ENCODE peak calls at places on chromosomes 16 and 17, in ten cellular contexts. B is upper lobe of right lung; X is ovary; O is heart left ventricle; U is cardiac muscle cell; L is IMR-90; P is endothelial cell of umbilical vein; M is effector memory CD4-positive, alpha-beta T cell; N is uterus; F is CD8-positive, alpha-beta T cell. E is an unnamed sample. For H3K4me1, the result is how much of the 10 kb centered on the place peaks cover.

GRCh38 chr17:79776378-79777165 is 1.4 kb upstream of the CBX2 start:
- DNase-seq in F (no peak), N (no peak), X (no peak), O (no peak), M (no peak), U (no peak), L (no peak), P (peak), B (no peak), E (no peak)

GRCh38 chr17:76797441-76797840 is 59.5 kb downstream of the MFSD11 start:
- DNase-seq in F (no peak), X (no peak), U (no peak), L (no peak), M (no peak), O (no peak), N (no peak), B (no peak), P (no peak), E (no peak)

GRCh38 chr17:59149051-59149450 is 5.9 kb downstream of the SKA2 start:
- DNase-seq in L (peak), B (no peak), O (no peak), F (no peak), P (peak), U (no peak), N (no peak), M (no peak), X (no peak), E (no peak)

GRCh38 chr17:30812218-30813177 is 12.0 kb downstream of the CRLF3 start:
- DNase-seq in F (peak), O (no peak), N (no peak), U (no peak), P (no peak), X (no peak), M (no peak), B (no peak), L (peak), E (no peak)

GRCh38 chr16:14102925-14103720 is 32.0 kb downstream of the MRTFB start:
- DNase-seq in M (no peak), F (no peak), U (no peak), B (no peak), L (no peak), O (no peak), X (no peak), P (peak), N (no peak), E (no peak)

GRCh38 chr16:2586241-2586640 is 48.4 kb downstream of the PDPK1 start:
- DNase-seq in B (peak), L (no peak), X (no peak), N (no peak), O (no peak), F (no peak), U (no peak), M (no peak), P (no peak), E (no peak)

GRCh38 chr16:28192811-28193529 is 18.8 kb downstream of the XPO6 start:
- DNase-seq in M (peak), P (no peak), L (no peak), O (no peak), F (peak), U (no peak), N (no peak), B (peak), X (no peak), E (peak)

GRCh38 chr16:49315602-49316001 is 34.0 kb upstream of the CBLN1 start:
- DNase-seq in X (no peak), M (no peak), B (no peak), U (no peak), O (no peak), F (no peak), N (no peak), P (no peak), L (no peak), E (no peak)

GRCh38 chr16:24950275-24950674 is 64.9 kb downstream of the ARHGAP17 start:
- DNase-seq in X (no peak), P (no peak), B (no peak), N (no peak), O (no peak), F (peak), M (no peak), U (no peak), L (peak), E (no peak)

GRCh38 chr17:17401271-17401781 is 75.5 kb upstream of the MED9 start:
- DNase-seq in U (no peak), M (no peak), O (no peak), P (no peak), X (no peak), B (no peak), L (no peak), N (no peak), F (no peak), E (peak)

GRCh38 chr16:66919569-66920472 is 1.1 kb upstream of the CDH16 start:
- DNase-seq in F (no peak), X (no peak), O (no peak), M (no peak), B (no peak), P (no peak), N (no peak), U (peak), L (no peak), E (no peak)

GRCh38 chr16:56783332-56783731 is 53.4 kb downstream of the NUP93 start:
- DNase-seq in F (no peak), X (no peak), B (no peak), N (no peak), O (no peak), L (no peak), M (no peak), P (no peak), U (no peak), E (no peak)

GRCh38 chr17:7084058-7084457 is 4.0 kb upstream of the CLEC10A start:
- DNase-seq in F (no peak), U (no peak), L (no peak), X (no peak), B (no peak), M (no peak), O (no peak), P (peak), N (no peak), E (no peak)

GRCh38 chr17:81682565-81683207 is 911 bp downstream of the ARL16 start:
- DNase-seq in M (no peak), L (peak), U (no peak), N (no peak), P (no peak), O (no peak), B (no peak), X (no peak), F (no peak), E (no peak)

GRCh38 chr16:57316390-57317017 is 32.0 kb upstream of the PLLP start:
- DNase-seq in O (peak), F (no peak), B (no peak), U (no peak), P (peak), N (peak), X (no peak), L (peak), M (no peak), E (no peak)

GRCh38 chr16:81094771-81095251 is 1.4 kb downstream of the GCSH start:
- DNase-seq in B (no peak), M (no peak), P (no peak), L (peak), F (no peak), U (no peak), N (no peak), O (no peak), X (no peak), E (no peak)

GRCh38 chr17:320809-321385 is 31.7 kb downstream of the RPH3AL start:
- DNase-seq in F (no peak), X (no peak), P (no peak), O (no peak), B (peak), M (no peak), L (no peak), N (no peak), U (peak), E (no peak)

GRCh38 chr17:16085066-16085699 is 85.6 kb downstream of the TTC19 start:
- DNase-seq in N (no peak), U (no peak), M (no peak), X (no peak), L (peak), O (no peak), F (no peak), P (peak), B (no peak), E (no peak)

GRCh38 chr16:53404959-53405358 is 29.3 kb upstream of the RBL2 start:
- DNase-seq in N (no peak), O (no peak), L (no peak), X (no peak), M (no peak), P (no peak), B (no peak), F (no peak), U (no peak), E (no peak)

GRCh38 chr16:89410794-89411309 is 79.5 kb downstream of the ANKRD11 start:
- DNase-seq in B (peak), P (peak), O (peak), X (peak), M (no peak), L (peak), F (no peak), U (no peak), N (no peak), E (no peak)

GRCh38 chr17:67636841-67637240 is 80.9 kb upstream of the NOL11 start:
- DNase-seq in X (no peak), O (no peak), B (peak), M (no peak), N (no peak), F (no peak), U (no peak), L (peak), P (no peak), E (no peak)

GRCh38 chr17:31869797-31870568 is 10.9 kb upstream of the COPRS start:
- DNase-seq in L (no peak), N (no peak), X (no peak), B (no peak), U (no peak), M (no peak), P (no peak), F (no peak), O (no peak), E (no peak)

GRCh38 chr16:57539072-57539796 is 2.9 kb upstream of the CCDC102A start:
- DNase-seq in L (no peak), U (no peak), O (no peak), M (no peak), F (peak), X (no peak), B (no peak), N (no peak), P (no peak), E (peak)

GRCh38 chr16:53052519-53053501 is at the start of gene CHD9NB:
- DNase-seq in F (no peak), P (peak), B (no peak), N (no peak), U (no peak), O (no peak), L (peak), M (no peak), X (no peak), E (no peak)

GRCh38 chr17:22704674-22705073 is 1012.4 kb downstream of the KCNJ18 start:
- DNase-seq in L (no peak), N (no peak), O (no peak), F (no peak), B (no peak), M (no peak), P (no peak), U (no peak), X (no peak), E (no peak)

GRCh38 chr17:51422634-51423033 is 162.3 kb downstream of the UTP18 start:
- DNase-seq in L (no peak), N (no peak), F (no peak), M (no peak), X (no peak), O (no peak), P (no peak), U (no peak), B (no peak), E (no peak)

GRCh38 chr16:50266337-50267091 is at the start of gene ADCY7:
- DNase-seq in U (peak), M (peak), B (peak), P (peak), L (peak), F (peak), N (peak), O (peak), X (peak), E (peak)

GRCh38 chr16:85898521-85899442 is at the start of gene IRF8:
- DNase-seq in X (peak), F (peak), B (peak), U (peak), N (peak), P (peak), M (peak), L (no peak), O (peak), E (peak)

GRCh38 chr17:36544049-36544319 is 735 bp upstream of the GGNBP2 start:
- DNase-seq in N (peak), M (no peak), B (no peak), O (peak), P (peak), F (peak), U (peak), L (peak), X (no peak), E (peak)

GRCh38 chr17:83178533-83179201 is 99.3 kb downstream of the METRNL start:
- DNase-seq in N (peak), O (peak), M (no peak), P (no peak), B (no peak), U (no peak), X (no peak), F (no peak), L (no peak), E (no peak)

GRCh38 chr16:81754810-81755209 is 24.3 kb upstream of the PLCG2 start:
- DNase-seq in P (no peak), N (no peak), L (no peak), X (no peak), O (no peak), B (no peak), F (no peak), U (no peak), M (no peak), E (no peak)

GRCh38 chr16:84741351-84741791 is 41.6 kb downstream of the USP10 start:
- DNase-seq in M (no peak), N (no peak), X (no peak), B (no peak), O (no peak), L (peak), F (no peak), U (no peak), P (no peak), E (no peak)

GRCh38 chr17:1203111-1203966 is 23.6 kb upstream of the ABR start:
- DNase-seq in X (peak), P (peak), B (peak), N (peak), U (peak), M (peak), L (peak), F (peak), O (peak), E (peak)

GRCh38 chr16:254461-254860 is 19.8 kb downstream of the FAM234A start:
- DNase-seq in L (no peak), N (no peak), U (no peak), P (no peak), X (no peak), M (no peak), F (no peak), B (no peak), O (no peak), E (no peak)

GRCh38 chr17:32854834-32855389 is 22.0 kb downstream of the MYO1D start:
- DNase-seq in U (no peak), X (no peak), N (no peak), F (no peak), L (no peak), M (no peak), O (no peak), B (no peak), P (no peak), E (no peak)

DNA sequence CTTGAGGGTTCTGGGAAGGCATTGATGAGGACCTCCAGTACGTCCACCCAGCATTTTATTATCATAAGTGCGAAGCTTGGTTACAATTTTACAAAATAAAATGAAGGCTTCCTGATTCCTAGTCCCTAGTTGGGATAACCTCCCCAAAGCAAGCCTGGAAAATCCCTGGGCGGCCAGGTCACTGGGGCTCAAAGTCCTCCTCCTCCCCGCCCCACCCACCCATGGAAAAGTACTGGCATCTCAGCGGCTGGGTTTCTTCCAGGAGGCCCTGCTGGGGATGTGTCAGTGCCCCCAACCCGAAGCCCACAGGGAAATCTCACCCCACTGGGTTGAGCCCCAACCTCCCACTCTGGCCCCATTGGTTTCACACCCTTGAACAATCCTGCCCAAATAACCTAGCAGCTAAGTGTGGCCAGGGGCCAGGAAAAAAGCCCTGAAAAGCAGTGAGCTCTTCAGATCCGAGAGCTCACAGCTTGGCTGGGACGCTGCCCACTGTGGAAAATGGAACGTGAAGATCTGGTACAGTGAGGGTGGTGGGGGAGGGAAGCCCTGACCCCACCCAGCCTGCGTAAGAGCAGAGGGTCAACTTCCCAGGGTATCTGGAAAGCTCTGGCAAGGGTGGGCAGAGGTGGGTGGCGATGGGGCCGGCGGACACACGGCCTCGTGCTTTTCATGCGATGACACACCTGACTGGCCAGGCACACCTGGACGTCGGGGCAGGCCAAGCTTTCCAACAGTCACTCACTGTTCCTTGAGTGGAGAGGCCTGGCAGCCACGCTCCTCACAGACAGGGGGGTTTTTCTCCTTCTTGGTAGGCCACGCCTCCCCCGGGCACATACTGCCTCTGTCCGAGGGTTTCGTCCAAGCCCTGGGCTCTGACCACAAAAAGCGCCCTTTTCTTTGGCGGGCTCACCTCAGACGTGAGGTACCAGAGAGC is 324.5 kb downstream of the SOX9 start:
- DNase-seq in F (no peak), P (no peak), X (no peak), B (peak), N (no peak), M (no peak), L (no peak), O (no peak), U (no peak), E (no peak)
- H3K4me1 ChIP-seq in F (under half), P (under half), X (under half), B (under half), N (under half), M (under half), L (under half), O (under half), U (under half), E (under half)

DNA sequence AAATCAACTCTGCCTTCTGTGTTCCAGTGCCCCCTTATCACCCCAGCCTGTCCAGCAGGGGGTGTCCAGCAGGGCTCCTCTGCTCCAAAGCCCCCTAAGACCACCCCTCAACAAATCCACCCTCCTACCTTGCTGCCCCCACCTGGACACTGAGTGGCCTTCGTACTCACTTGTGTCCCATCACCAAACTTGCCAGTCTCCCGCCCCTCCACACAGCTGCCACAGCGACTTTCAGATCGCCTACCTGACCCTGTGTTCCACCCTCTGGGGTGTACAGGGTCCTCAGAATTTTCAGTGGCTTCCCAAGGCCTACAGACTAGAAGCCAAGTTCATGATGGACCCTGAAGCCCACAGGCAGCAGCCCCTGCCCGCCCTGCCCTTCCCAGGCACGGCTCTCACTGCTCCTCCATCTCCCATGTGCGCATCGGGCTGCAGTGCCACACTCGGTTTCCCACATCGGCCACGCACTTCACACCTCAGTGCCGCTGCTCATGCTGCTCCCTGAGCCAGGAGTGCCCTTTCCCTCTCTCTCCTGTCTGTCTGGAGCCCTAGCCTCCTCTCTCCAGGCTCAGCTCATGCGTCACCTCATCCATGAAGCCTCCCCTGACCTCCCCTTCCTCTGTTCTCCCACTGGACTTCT is 11.8 kb downstream of the KCNH6 start:
- DNase-seq in B (no peak), L (no peak), F (no peak), O (no peak), N (no peak), M (no peak), X (no peak), U (no peak), P (no peak), E (no peak)
- H3K4me1 ChIP-seq in B (under half), L (under half), F (under half), O (under half), N (under half), M (under half), X (under half), U (under half), P (under half), E (under half)

DNA sequence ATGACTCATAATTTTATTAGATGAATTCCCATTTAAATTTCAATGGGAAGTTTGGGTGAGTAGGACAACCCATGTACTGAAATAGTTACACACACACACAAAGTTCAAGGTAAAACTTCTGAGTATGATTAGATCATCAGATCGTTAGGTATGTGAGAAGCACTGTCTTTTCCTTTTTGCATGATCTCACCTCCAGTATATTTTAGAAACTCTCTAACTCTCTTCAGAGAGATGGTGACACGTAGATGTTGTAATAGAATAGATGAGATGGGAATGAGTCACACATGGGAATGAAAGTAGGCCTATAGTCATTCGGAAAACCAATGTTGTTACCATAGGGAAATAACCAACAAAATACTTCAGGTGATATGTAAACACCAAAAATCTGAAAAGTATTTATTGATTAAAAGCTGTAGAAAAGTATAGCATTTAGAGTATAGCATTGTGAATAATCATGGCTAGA is 22.2 kb downstream of the KRT23 start:
- DNase-seq in L (peak), O (no peak), P (peak), B (no peak), F (no peak), M (no peak), X (no peak), N (no peak), U (no peak), E (no peak)
- H3K4me1 ChIP-seq in L (under half), O (under half), P (under half), B (under half), F (under half), M (under half), X (under half), N (under half), U (under half), E (under half)

GRCh38 chr17:41061969-41062368 is 2.1 kb upstream of the KRTAP2-3 start:
- DNase-seq in L (peak), X (no peak), M (no peak), O (no peak), N (no peak), F (no peak), B (no peak), P (no peak), U (no peak), E (no peak)

GRCh38 chr17:41064301-41064700 is 1.4 kb downstream of the KRTAP2-4 start:
- DNase-seq in P (no peak), U (no peak), B (no peak), O (no peak), X (no peak), L (no peak), F (no peak), M (no peak), N (no peak), E (no peak)

GRCh38 chr17:41065829-41066624 is at the start of gene KRTAP2-4:
- DNase-seq in B (no peak), U (no peak), O (no peak), M (no peak), N (no peak), X (no peak), F (no peak), P (no peak), L (peak), E (no peak)

GRCh38 chr17:41060052-41060604 is at the start of gene KRTAP2-3:
- DNase-seq in N (no peak), X (no peak), F (no peak), P (no peak), B (no peak), O (no peak), L (peak), U (no peak), M (no peak), E (no peak)

DNA sequence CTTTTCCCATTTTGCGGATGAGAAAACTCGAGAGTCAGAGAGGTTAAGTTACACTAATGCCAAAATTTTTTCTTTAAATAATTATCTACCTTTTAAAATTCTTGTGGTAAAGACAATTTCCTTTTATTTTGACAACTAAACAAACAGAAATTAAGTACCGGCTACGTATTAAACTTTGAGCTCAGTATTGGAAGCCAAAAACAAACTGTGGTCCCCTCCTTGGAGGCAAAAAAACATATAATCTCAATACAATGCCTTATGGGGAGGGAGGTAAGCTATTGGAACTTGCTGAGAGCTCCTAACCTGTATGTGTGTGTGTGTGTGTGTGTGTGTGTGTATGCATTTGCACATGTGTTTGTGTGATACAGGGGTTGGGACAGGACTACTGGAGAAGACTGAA is 2.2 kb downstream of the KRTAP2-4 start:
- DNase-seq in L (no peak), X (no peak), U (no peak), F (no peak), N (no peak), P (no peak), B (no peak), M (no peak), O (no peak), E (no peak)
- H3K4me1 ChIP-seq in L (under half), X (under half), U (under half), F (under half), N (under half), P (under half), B (under half), M (under half), O (under half), E (under half)

E was measured in OCI-LY7.